ENCODE peak calls at places on chromosome 7, in five cellular contexts. G, Q, D, B and J are unnamed samples.

GRCh38 chr7:117127585-117128168 is 174.4 kb downstream of the ST7 start:
- DNase-seq in G (peak; percentile 28), Q (peak; percentile 38), D (peak; percentile 72), B (peak; percentile 64), J (no peak)

GRCh38 chr7:44849277-44850210 is 1.7 kb upstream of the H2AZ2 start:
- DNase-seq in G (no peak), Q (no peak), D (peak; percentile 66), B (no peak), J (no peak)

GRCh38 chr7:157962458-157963306 is 624.9 kb downstream of the PTPRN2 start:
- DNase-seq in G (no peak), Q (no peak), D (no peak), B (no peak), J (no peak)

GRCh38 chr7:79282051-79282694 is 171.3 kb downstream of the MAGI2 start:
- DNase-seq in G (peak; percentile 35), Q (peak; percentile 31), D (peak; percentile 86), B (peak; percentile 33), J (no peak)

GRCh38 chr7:44378744-44379143 is 53.4 kb upstream of the CAMK2B start:
- DNase-seq in G (no peak), Q (no peak), D (peak; percentile 92), B (no peak), J (peak; percentile 84)

GRCh38 chr7:56030340-56030739 is 20.9 kb downstream of the PSPH start:
- DNase-seq in G (no peak), Q (no peak), D (no peak), B (no peak), J (no peak)

GRCh38 chr7:101743995-101744360 is 73.4 kb upstream of the CUX1 start:
- DNase-seq in G (no peak), Q (no peak), D (no peak), B (peak; percentile 20), J (no peak)

GRCh38 chr7:1193593-1194424 is 33.8 kb upstream of the ZFAND2A start:
- DNase-seq in G (peak; percentile 40), Q (peak; percentile 47), D (peak; percentile 39), B (peak; percentile 77), J (no peak)

GRCh38 chr7:7978860-7979259 is 10.3 kb downstream of the GLCCI1 start:
- DNase-seq in G (no peak), Q (no peak), D (no peak), B (no peak), J (no peak)

GRCh38 chr7:17062433-17063383 is 180.9 kb upstream of the AGR3 start:
- DNase-seq in G (no peak), Q (no peak), D (peak; percentile 25), B (no peak), J (no peak)

GRCh38 chr7:75879771-75880184 is 944 bp downstream of the RHBDD2 start:
- DNase-seq in G (no peak), Q (no peak), D (peak; percentile 78), B (no peak), J (no peak)

GRCh38 chr7:106757846-106758245 is 96.9 kb upstream of the CCDC71L start:
- DNase-seq in G (no peak), Q (no peak), D (peak; percentile 64), B (peak; percentile 30), J (no peak)

GRCh38 chr7:8516976-8517375 is 83.6 kb downstream of the NXPH1 start:
- DNase-seq in G (no peak), Q (no peak), D (no peak), B (no peak), J (no peak)

GRCh38 chr7:122305475-122306319 is 1.1 kb upstream of the FEZF1 start:
- DNase-seq in G (peak; percentile 26), Q (no peak), D (no peak), B (peak; percentile 42), J (no peak)

GRCh38 chr7:151440799-151441443 is 980 bp upstream of the CRYGN start:
- DNase-seq in G (no peak), Q (no peak), D (no peak), B (no peak), J (no peak)

GRCh38 chr7:15035814-15036213 is 133.3 kb upstream of the DGKB start:
- DNase-seq in G (no peak), Q (no peak), D (no peak), B (no peak), J (no peak)

GRCh38 chr7:21960922-21961321 is 15.2 kb upstream of the CDCA7L start:
- DNase-seq in G (no peak), Q (no peak), D (peak; percentile 83), B (no peak), J (peak; percentile 71)

GRCh38 chr7:18974803-18975202 is 142.6 kb downstream of the TWIST1 start:
- DNase-seq in G (peak; percentile 18), Q (no peak), D (peak; percentile 78), B (no peak), J (no peak)

GRCh38 chr7:40244226-40244625 is 109.4 kb downstream of the SUGCT start:
- DNase-seq in G (no peak), Q (no peak), D (no peak), B (no peak), J (no peak)

GRCh38 chr7:40829201-40829600 is 694.4 kb downstream of the SUGCT start:
- DNase-seq in G (no peak), Q (no peak), D (no peak), B (no peak), J (no peak)

GRCh38 chr7:151143261-151144015 is 24.1 kb downstream of the GBX1 start:
- DNase-seq in G (no peak), Q (peak; percentile 19), D (no peak), B (peak; percentile 51), J (no peak)

GRCh38 chr7:24821045-24821853 is 64.0 kb upstream of the GSDME start:
- DNase-seq in G (peak; percentile 95), Q (peak; percentile 79), D (peak; percentile 96), B (peak; percentile 30), J (peak; percentile 84)
- TF ChIP-seq POLR2A in G (no peak), Q (no peak), D (no peak), B (no peak), J (peak; percentile 34)

GRCh38 chr7:99383203-99383602 is 8.7 kb downstream of the ARPC1B start:
- DNase-seq in G (no peak), Q (no peak), D (no peak), B (no peak), J (no peak)
- TF ChIP-seq POLR2A in G (no peak), Q (no peak), D (no peak), B (no peak), J (no peak)

GRCh38 chr7:105614341-105614840 is 33.1 kb upstream of the EFCAB10 start:
- DNase-seq in G (no peak), Q (no peak), D (no peak), B (no peak), J (no peak)
- TF ChIP-seq POLR2A in G (no peak), Q (no peak), D (no peak), B (no peak), J (no peak)

DNA sequence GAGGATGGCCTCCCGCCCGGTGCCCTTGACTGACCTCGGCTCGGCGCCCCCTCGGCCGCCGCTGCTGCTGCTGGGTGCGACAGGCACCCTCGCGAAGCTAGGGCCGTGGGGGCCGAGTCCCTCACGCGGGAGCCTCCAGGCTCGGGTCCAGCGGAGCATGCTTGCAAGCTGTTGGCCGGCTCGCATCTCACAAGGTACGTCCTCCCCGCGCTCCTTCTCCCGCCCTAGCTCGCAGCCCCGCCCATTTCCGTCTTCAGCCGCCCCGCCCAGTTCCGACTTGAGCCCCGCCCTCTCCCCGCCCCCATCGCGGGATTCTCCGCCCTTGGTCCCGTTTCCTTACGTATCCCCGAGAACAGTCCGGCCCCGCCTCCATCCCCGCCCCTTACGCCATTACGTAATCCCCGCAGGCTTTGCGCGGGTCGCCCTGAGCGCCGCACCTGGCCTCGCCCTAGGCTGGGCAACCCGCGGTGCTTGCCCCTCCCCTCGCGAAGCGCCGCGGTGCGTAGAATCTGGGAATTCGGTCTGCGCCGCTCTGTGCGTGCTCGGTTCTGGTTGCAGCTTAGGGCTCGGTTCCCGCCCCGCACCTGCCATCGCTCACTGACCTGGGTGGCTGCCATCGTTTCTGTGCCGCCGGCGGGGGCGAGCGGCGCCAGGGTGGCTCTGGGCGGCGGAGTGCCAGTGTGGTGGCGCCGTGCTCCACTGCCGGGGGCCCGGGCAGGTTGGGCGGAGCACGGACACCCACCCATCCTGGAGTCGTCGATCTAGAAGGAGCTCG is at the start of gene ABHD11:
- DNase-seq in G (peak; percentile 95), Q (peak; percentile 99), D (peak; percentile 93), B (peak; percentile 99), J (peak; percentile 86)
- TF ChIP-seq POLR2A in G (peak; percentile 87), Q (peak; percentile 81), D (peak; percentile 40), B (peak; percentile 73), J (peak; percentile 79)

GRCh38 chr7:124929467-124930172 is at the start of gene POT1:
- DNase-seq in G (peak; percentile 99), Q (peak; percentile 99), D (peak; percentile 100), B (peak; percentile 99), J (peak; percentile 81)
- TF ChIP-seq POLR2A in G (peak; percentile 40), Q (no peak), D (peak; percentile 67), B (no peak), J (peak; percentile 58)

GRCh38 chr7:5334671-5335070 is 51.9 kb downstream of the SLC29A4 start:
- DNase-seq in G (no peak), Q (no peak), D (no peak), B (no peak), J (no peak)

GRCh38 chr7:5330288-5330687 is 47.5 kb downstream of the SLC29A4 start:
- DNase-seq in G (no peak), Q (no peak), D (no peak), B (no peak), J (no peak)

GRCh38 chr7:5337047-5337446 is 54.3 kb downstream of the SLC29A4 start:
- DNase-seq in G (no peak), Q (no peak), D (no peak), B (no peak), J (no peak)

GRCh38 chr7:5333121-5334050 is 50.6 kb downstream of the SLC29A4 start:
- DNase-seq in G (no peak), Q (no peak), D (no peak), B (no peak), J (no peak)

GRCh38 chr7:5332579-5332978 is 49.8 kb downstream of the SLC29A4 start:
- DNase-seq in G (no peak), Q (no peak), D (no peak), B (no peak), J (no peak)
- TF ChIP-seq POLR2A in G (no peak), Q (no peak), D (no peak), B (no peak), J (no peak)

DNA sequence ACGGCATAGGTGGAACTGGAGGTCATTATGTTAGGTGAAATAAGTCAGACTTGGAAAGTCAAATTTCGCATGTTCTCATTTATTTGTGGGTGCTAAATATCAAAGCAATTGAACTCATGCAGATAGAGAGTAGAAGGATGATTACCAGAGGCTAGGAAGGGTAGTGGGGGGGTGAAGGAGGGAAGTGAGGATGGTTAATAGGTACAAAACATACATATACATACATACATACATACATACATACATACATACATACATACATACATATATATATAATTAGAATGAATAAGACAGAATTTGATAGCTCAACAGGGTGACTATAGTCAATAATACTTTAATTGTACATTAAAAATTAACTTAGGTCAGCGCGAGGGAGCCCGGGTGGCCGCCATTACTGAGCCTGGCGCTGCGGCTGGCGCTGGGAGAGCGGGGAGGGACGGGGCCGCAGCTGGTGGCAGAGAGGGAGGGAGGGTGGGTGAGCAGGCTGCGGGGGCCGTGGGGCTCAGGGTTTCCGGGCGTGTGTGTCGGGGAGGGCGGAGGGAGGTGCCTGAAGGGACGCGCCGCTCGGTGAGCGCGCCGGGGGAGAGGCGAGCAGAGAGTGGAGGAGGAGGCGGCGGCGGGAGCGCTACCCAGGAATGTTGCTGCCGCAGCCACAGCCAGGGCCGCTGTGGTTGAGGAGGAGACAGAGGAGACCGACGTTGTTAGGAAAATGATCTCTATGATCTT is 85.8 kb upstream of the EGFR start:
- DNase-seq in G (peak; percentile 28), Q (peak; percentile 75), D (peak; percentile 66), B (peak; percentile 84), J (peak; percentile 97)
- TF ChIP-seq POLR2A in G (peak; percentile 22), Q (no peak), D (no peak), B (no peak), J (peak; percentile 72)